ENCODE peak calls at places on chromosome 14, in nine cellular contexts. Q is effector CD4-positive, alpha-beta T cell; E is Right ventricle myocardium superior; P is activated CD8-positive, alpha-beta memory T cell treated with anti-CD3 and anti-CD28 coated beads, Interleukin-2, amount 50 U/mL, for 4 hours; Y is stimulated activated effector memory CD8-positive, alpha-beta T cell treated with anti-CD3 and anti-CD28 coated beads, Interleukin-12 subunit alpha, Interleukin-12 subunit beta, amount 100 ng/mL, for 72 hours; A is T-helper 9 cell; S is anterior cingulate cortex; X is activated T-cell treated with anti-CD3 and anti-CD28 coated beads for 1 hour; N is HFFc6. D is an unnamed sample.

GRCh38 chr14:94114589-94115067 is 4.1 kb downstream of the IFI27 start:
- DNase-seq in Q (no peak), E (no peak), P (no peak), Y (no peak), A (no peak), S (no peak), X (no peak), N (no peak), D (no peak)

GRCh38 chr14:89504602-89505320 is 87.7 kb upstream of the FOXN3 start:
- DNase-seq in Q (no peak), E (peak; percentile 51), P (no peak), Y (peak; percentile 14), A (no peak), S (no peak), X (no peak), N (peak; percentile 73), D (peak; percentile 50)

GRCh38 chr14:39322807-39323206 is 89.1 kb downstream of the MIA2 start:
- DNase-seq in Q (no peak), E (no peak), P (no peak), Y (no peak), A (no peak), S (no peak), X (no peak), N (peak; percentile 44), D (no peak)

GRCh38 chr14:98633380-98633779 is 638.6 kb downstream of the BCL11B start:
- DNase-seq in Q (no peak), E (no peak), P (no peak), Y (no peak), A (no peak), S (peak; percentile 84), X (no peak), N (no peak), D (no peak)

GRCh38 chr14:96090441-96091148 is 51.4 kb downstream of the C14orf132 start:
- DNase-seq in Q (no peak), E (peak; percentile 84), P (no peak), Y (no peak), A (no peak), S (peak; percentile 38), X (no peak), N (peak; percentile 38), D (no peak)

GRCh38 chr14:105280525-105280924 is 20.3 kb downstream of the BRF1 start:
- DNase-seq in Q (no peak), E (no peak), P (no peak), Y (no peak), A (no peak), S (no peak), X (no peak), N (no peak), D (no peak)

GRCh38 chr14:77103954-77104353 is 5.9 kb downstream of the CIPC start:
- DNase-seq in Q (no peak), E (no peak), P (no peak), Y (no peak), A (no peak), S (no peak), X (no peak), N (no peak), D (no peak)

GRCh38 chr14:100857196-100857922 is 31.4 kb downstream of the MEG3 start:
- DNase-seq in Q (no peak), E (peak; percentile 20), P (no peak), Y (no peak), A (no peak), S (no peak), X (no peak), N (no peak), D (no peak)

GRCh38 chr14:96086032-96086431 is 46.9 kb downstream of the C14orf132 start:
- DNase-seq in Q (no peak), E (no peak), P (no peak), Y (no peak), A (no peak), S (no peak), X (no peak), N (peak; percentile 85), D (no peak)

GRCh38 chr14:89185919-89186849 is 230.8 kb downstream of the FOXN3 start:
- DNase-seq in Q (no peak), E (no peak), P (no peak), Y (no peak), A (no peak), S (no peak), X (no peak), N (peak; percentile 89), D (peak; percentile 55)

GRCh38 chr14:91606851-91607250 is 96.7 kb upstream of the PPP4R3A start:
- DNase-seq in Q (no peak), E (no peak), P (no peak), Y (no peak), A (no peak), S (no peak), X (no peak), N (no peak), D (no peak)

GRCh38 chr14:79734151-79734550 is 477.2 kb downstream of the DIO2 start:
- DNase-seq in Q (no peak), E (no peak), P (no peak), Y (no peak), A (no peak), S (no peak), X (no peak), N (no peak), D (no peak)

GRCh38 chr14:103243764-103244737 is 90.0 kb upstream of the EIF5 start:
- DNase-seq in Q (no peak), E (no peak), P (no peak), Y (no peak), A (no peak), S (no peak), X (no peak), N (no peak), D (no peak)

GRCh38 chr14:54882521-54882920 is 20.1 kb downstream of the GCH1 start:
- DNase-seq in Q (no peak), E (no peak), P (no peak), Y (no peak), A (no peak), S (no peak), X (no peak), N (no peak), D (no peak)

GRCh38 chr14:32808574-32809098 is 130.0 kb upstream of the NPAS3 start:
- DNase-seq in Q (no peak), E (no peak), P (no peak), Y (no peak), A (no peak), S (peak; percentile 40), X (no peak), N (peak; percentile 23), D (no peak)

GRCh38 chr14:34920339-34920738 is 45.2 kb upstream of the BAZ1A start:
- DNase-seq in Q (no peak), E (no peak), P (no peak), Y (no peak), A (no peak), S (no peak), X (no peak), N (peak; percentile 27), D (no peak)

GRCh38 chr14:69882086-69882864 is 3.1 kb downstream of the SMOC1 start:
- DNase-seq in Q (no peak), E (no peak), P (no peak), Y (no peak), A (no peak), S (no peak), X (no peak), N (no peak), D (no peak)

GRCh38 chr14:64730681-64731080 is 26.5 kb downstream of the PLEKHG3 start:
- DNase-seq in Q (no peak), E (peak; percentile 26), P (no peak), Y (no peak), A (no peak), S (no peak), X (no peak), N (no peak), D (no peak)

GRCh38 chr14:21268612-21269251 is 510 bp downstream of the HNRNPC start:
- DNase-seq in Q (no peak), E (no peak), P (no peak), Y (no peak), A (no peak), S (peak; percentile 27), X (no peak), N (peak; percentile 28), D (no peak)

GRCh38 chr14:58633831-58634230 is 3.9 kb upstream of the DACT1 start:
- DNase-seq in Q (no peak), E (no peak), P (no peak), Y (no peak), A (no peak), S (no peak), X (no peak), N (peak; percentile 17), D (no peak)

GRCh38 chr14:100654814-100655795 is 67.9 kb upstream of the BEGAIN start:
- DNase-seq in Q (peak; percentile 28), E (no peak), P (peak; percentile 47), Y (peak; percentile 28), A (peak; percentile 38), S (no peak), X (peak; percentile 39), N (no peak), D (no peak)

GRCh38 chr14:99601301-99601945 is 2.6 kb downstream of the CCDC85C start:
- DNase-seq in Q (no peak), E (no peak), P (no peak), Y (no peak), A (no peak), S (peak; percentile 40), X (no peak), N (no peak), D (no peak)